ENCODE peak calls at places on chromosomes 11 and 22, in nine cellular contexts. D is heart left ventricle; B is foreskin fibroblast; I is transverse colon; Q is CD8-positive, alpha-beta memory T cell; U is GM23248; S is cardiac fibroblast; R is fibroblast of villous mesenchyme; J is coronary artery. P is an unnamed sample.

GRCh38 chr11:1224491-1225385 is 1.9 kb downstream of the MUC5B start:
- DNase-seq in D (no peak), B (no peak), I (peak; percentile 81), Q (no peak), U (no peak), S (no peak), R (no peak), J (no peak), P (no peak)

GRCh38 chr11:94563176-94563847 is 3.9 kb upstream of the PIWIL4 start:
- DNase-seq in D (no peak), B (no peak), I (no peak), Q (no peak), U (peak; percentile 90), S (peak; percentile 84), R (peak; percentile 46), J (no peak), P (no peak)

GRCh38 chr22:29434288-29434687 is 4.1 kb upstream of the RFPL1 start:
- DNase-seq in D (no peak), B (no peak), I (no peak), Q (no peak), U (no peak), S (no peak), R (no peak), J (no peak), P (no peak)

GRCh38 chr11:31240340-31240904 is 129.1 kb downstream of the DCDC1 start:
- DNase-seq in D (no peak), B (no peak), I (no peak), Q (peak; percentile 1), U (peak; percentile 39), S (peak; percentile 55), R (peak; percentile 43), J (no peak), P (no peak)

GRCh38 chr11:130159657-130160459 is at the start of gene ST14:
- DNase-seq in D (no peak), B (no peak), I (peak; percentile 89), Q (no peak), U (peak; percentile 20), S (no peak), R (no peak), J (no peak), P (no peak)

GRCh38 chr11:65785329-65786007 is 1.4 kb upstream of the OVOL1 start:
- DNase-seq in D (no peak), B (no peak), I (no peak), Q (no peak), U (no peak), S (no peak), R (no peak), J (no peak), P (no peak)

GRCh38 chr11:62472063-62472884 is 53.4 kb downstream of the SCGB1A1 start:
- DNase-seq in D (no peak), B (peak; percentile 39), I (peak; percentile 51), Q (no peak), U (peak; percentile 63), S (peak; percentile 25), R (peak; percentile 84), J (no peak), P (no peak)

GRCh38 chr11:35099278-35100018 is 39.5 kb upstream of the CD44 start:
- DNase-seq in D (no peak), B (no peak), I (no peak), Q (no peak), U (peak; percentile 88), S (peak; percentile 93), R (peak; percentile 87), J (no peak), P (no peak)

GRCh38 chr11:118916842-118917388 is 8.8 kb downstream of the BCL9L start:
- DNase-seq in D (no peak), B (peak; percentile 82), I (peak; percentile 55), Q (no peak), U (peak; percentile 89), S (peak; percentile 81), R (peak; percentile 93), J (peak; percentile 92), P (peak; percentile 85)

GRCh38 chr11:33891714-33892327 is at the start of gene LMO2:
- DNase-seq in D (no peak), B (no peak), I (no peak), Q (no peak), U (no peak), S (no peak), R (no peak), J (no peak), P (no peak)

GRCh38 chr22:43090130-43090789 is 1.1 kb upstream of the TTLL1 start:
- DNase-seq in D (peak; percentile 49), B (peak; percentile 82), I (peak; percentile 47), Q (peak; percentile 23), U (peak; percentile 95), S (peak; percentile 89), R (peak; percentile 90), J (no peak), P (peak; percentile 72)

GRCh38 chr11:35235944-35236666 is 97.1 kb downstream of the CD44 start:
- DNase-seq in D (no peak), B (no peak), I (peak; percentile 68), Q (peak; percentile 63), U (peak; percentile 49), S (peak; percentile 65), R (no peak), J (no peak), P (no peak)

GRCh38 chr11:9703280-9703679 is 39.4 kb downstream of the SWAP70 start:
- DNase-seq in D (no peak), B (no peak), I (peak; percentile 22), Q (no peak), U (no peak), S (no peak), R (no peak), J (no peak), P (no peak)

GRCh38 chr11:43923327-43924111 is 18.9 kb upstream of the C11orf96 start:
- DNase-seq in D (peak; percentile 76), B (peak; percentile 73), I (no peak), Q (no peak), U (peak; percentile 75), S (peak; percentile 77), R (peak; percentile 76), J (peak; percentile 92), P (peak; percentile 89)

GRCh38 chr11:45580399-45580798 is 85.0 kb downstream of the CHST1 start:
- DNase-seq in D (no peak), B (peak; percentile 20), I (no peak), Q (no peak), U (peak; percentile 50), S (peak; percentile 50), R (peak; percentile 28), J (no peak), P (no peak)

GRCh38 chr11:10311802-10312201 is 6.9 kb downstream of the ADM start:
- DNase-seq in D (no peak), B (no peak), I (no peak), Q (no peak), U (no peak), S (no peak), R (no peak), J (no peak), P (no peak)

GRCh38 chr11:100525635-100526034 is 161.5 kb upstream of the ARHGAP42 start:
- DNase-seq in D (no peak), B (no peak), I (no peak), Q (no peak), U (no peak), S (no peak), R (peak; percentile 11), J (no peak), P (no peak)

GRCh38 chr11:120221115-120221752 is 10.4 kb downstream of the OAF start:
- DNase-seq in D (no peak), B (no peak), I (peak; percentile 78), Q (no peak), U (no peak), S (no peak), R (no peak), J (no peak), P (no peak)

GRCh38 chr11:65366340-65366773 is 11.8 kb downstream of the TIGD3 start:
- DNase-seq in D (no peak), B (peak; percentile 55), I (peak; percentile 54), Q (peak; percentile 61), U (peak; percentile 90), S (peak; percentile 90), R (peak; percentile 92), J (no peak), P (no peak)

DNA sequence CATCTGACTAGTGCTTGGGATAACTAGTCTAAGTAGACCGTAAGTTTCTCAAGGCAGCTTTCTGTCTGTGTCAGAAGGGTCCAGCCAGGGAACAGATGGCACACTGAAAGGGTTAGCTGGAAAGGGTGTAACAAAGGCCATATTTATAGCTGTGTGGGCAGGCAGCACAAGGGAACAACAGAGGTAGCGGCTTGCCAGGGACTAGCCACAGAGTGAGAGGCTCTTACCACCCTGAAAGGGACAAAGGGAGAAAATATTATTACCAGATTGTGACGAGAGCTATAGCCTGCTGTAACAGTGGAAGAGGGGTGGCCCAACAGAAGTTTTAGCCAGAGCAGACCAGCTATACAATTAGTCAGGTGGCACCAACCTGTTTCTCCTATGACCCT is 129.4 kb downstream of the CCDC34 start:
- DNase-seq in D (no peak), B (no peak), I (peak; percentile 9), Q (no peak), U (peak; percentile 47), S (no peak), R (no peak), J (no peak), P (no peak)
- H3K4me3 ChIP-seq in D (no peak overlapping the region), B (no peak overlapping the region), I (no peak overlapping the region), Q (no peak overlapping the region), U (peak overlapping the region; percentile 48), S (no peak overlapping the region), R (no peak overlapping the region), J (no peak overlapping the region), P (no peak overlapping the region)

GRCh38 chr11:57649826-57650738 is at the start of gene YPEL4:
- DNase-seq in D (peak; percentile 61), B (peak; percentile 73), I (peak; percentile 57), Q (peak; percentile 74), U (peak; percentile 88), S (peak; percentile 74), R (peak; percentile 84), J (peak; percentile 92), P (no peak)
- H3K4me3 ChIP-seq in D (peak within 1 kb of the TSS; percentile 50), B (peak within 1 kb of the TSS; percentile 94), I (peak within 1 kb of the TSS; percentile 24), Q (peak within 1 kb of the TSS; percentile 66), U (peak within 1 kb of the TSS; percentile 79), S (peak within 1 kb of the TSS; percentile 55), R (peak within 1 kb of the TSS; percentile 70), J (peak within 1 kb of the TSS; percentile 53), P (peak within 1 kb of the TSS; percentile 29)

DNA sequence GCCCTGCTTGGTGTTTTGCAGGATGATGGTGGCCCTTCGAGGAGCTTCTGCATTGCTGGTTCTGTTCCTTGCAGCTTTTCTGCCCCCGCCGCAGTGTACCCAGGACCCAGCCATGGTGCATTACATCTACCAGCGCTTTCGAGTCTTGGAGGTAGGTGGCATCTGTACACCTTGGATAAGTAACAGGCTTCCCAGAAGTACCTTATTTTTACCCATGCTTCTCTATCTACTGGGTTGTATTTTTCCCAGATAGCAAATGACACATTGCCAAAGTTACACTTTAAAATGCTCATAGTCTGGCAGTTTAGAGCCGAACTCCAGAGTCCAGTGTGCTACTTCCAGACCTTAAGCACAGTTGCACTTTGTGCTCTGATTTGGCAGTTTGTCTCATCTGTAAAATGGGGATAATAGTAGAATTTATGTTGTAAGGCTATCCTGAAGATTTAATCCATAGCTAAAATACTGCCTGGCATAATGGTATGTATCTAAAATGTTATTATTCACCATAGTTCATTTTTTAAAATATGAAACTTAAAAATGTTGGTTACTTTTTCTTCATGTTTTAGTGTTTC is 634 bp downstream of the OLFML1 start:
- DNase-seq in D (no peak), B (no peak), I (no peak), Q (no peak), U (no peak), S (no peak), R (no peak), J (no peak), P (no peak)
- H3K4me3 ChIP-seq in D (peak overlapping the region; percentile 67), B (peak overlapping the region; percentile 77), I (peak overlapping the region; percentile 2), Q (no peak overlapping the region), U (no peak overlapping the region), S (no peak overlapping the region), R (peak overlapping the region; percentile 37), J (peak overlapping the region; percentile 68), P (peak overlapping the region; percentile 47)

GRCh38 chr11:82004537-82005213 is 729.0 kb downstream of the FAM181B start:
- DNase-seq in D (no peak), B (no peak), I (no peak), Q (no peak), U (peak; percentile 11), S (no peak), R (no peak), J (no peak), P (no peak)
- H3K4me3 ChIP-seq in D (no peak overlapping the region), B (no peak overlapping the region), I (no peak overlapping the region), Q (no peak overlapping the region), U (no peak overlapping the region), S (no peak overlapping the region), R (no peak overlapping the region), J (no peak overlapping the region), P (no peak overlapping the region)

P was measured in right atrium auricular region.